ENCODE peak calls at places on chromosome 19, in four cellular contexts. A is RWPE2, Z is Caco-2, B is HepG2. L is an unnamed sample.
A peak's percentile ranks its signal among the peaks of the same experiment; 100 is the strongest.

GRCh38 chr19:52296400-52296772 is 583 bp upstream of the ZNF480 start:
- DNase-seq in A (no peak), B (peak; percentile 6), Z (no peak), L (no peak)

GRCh38 chr19:28864024-28864503 is 348.9 kb downstream of the UQCRFS1 start:
- DNase-seq in A (no peak), Z (no peak), B (no peak), L (no peak)

GRCh38 chr19:41699231-41699967 is 9.0 kb upstream of the CEACAM5 start:
- DNase-seq in A (peak; percentile 41), B (no peak), Z (peak; percentile 30), L (no peak)

GRCh38 chr19:38115264-38115802 is 108.7 kb downstream of the DPF1 start:
- DNase-seq in B (no peak), A (no peak), Z (no peak), L (peak; percentile 16)

GRCh38 chr19:47529018-47529742 is 14.3 kb upstream of the NAPA start:
- DNase-seq in B (no peak), A (no peak), Z (no peak), L (no peak)

GRCh38 chr19:33226550-33227241 is 1.0 kb upstream of the SLC7A10 start:
- DNase-seq in Z (no peak), B (no peak), A (no peak), L (peak; percentile 9)

GRCh38 chr19:23509686-23510450 is 114.6 kb upstream of the ZNF91 start:
- DNase-seq in A (peak; percentile 85), B (no peak), Z (no peak), L (no peak)

GRCh38 chr19:53897459-53897858 is 11.6 kb upstream of the CACNG7 start:
- DNase-seq in A (no peak), B (no peak), Z (no peak), L (no peak)

GRCh38 chr19:2039082-2039958 is 11.7 kb downstream of the MKNK2 start:
- DNase-seq in B (no peak), Z (no peak), A (no peak), L (no peak)

GRCh38 chr19:45640849-45641273 is 1.7 kb upstream of the EML2 start:
- DNase-seq in Z (no peak), B (peak; percentile 13), A (no peak), L (peak; percentile 79)

GRCh38 chr19:45643024-45643926 is 4.1 kb upstream of the EML2 start:
- DNase-seq in B (peak; percentile 64), Z (peak; percentile 95), A (no peak), L (peak; percentile 97)

GRCh38 chr19:45643927-45644771 is 5.0 kb upstream of the EML2 start:
- DNase-seq in B (no peak), A (no peak), Z (no peak), L (peak; percentile 21)

GRCh38 chr19:45638930-45639729 is at the start of gene EML2:
- DNase-seq in B (peak; percentile 24), A (no peak), Z (peak; percentile 78), L (peak; percentile 60)

DNA sequence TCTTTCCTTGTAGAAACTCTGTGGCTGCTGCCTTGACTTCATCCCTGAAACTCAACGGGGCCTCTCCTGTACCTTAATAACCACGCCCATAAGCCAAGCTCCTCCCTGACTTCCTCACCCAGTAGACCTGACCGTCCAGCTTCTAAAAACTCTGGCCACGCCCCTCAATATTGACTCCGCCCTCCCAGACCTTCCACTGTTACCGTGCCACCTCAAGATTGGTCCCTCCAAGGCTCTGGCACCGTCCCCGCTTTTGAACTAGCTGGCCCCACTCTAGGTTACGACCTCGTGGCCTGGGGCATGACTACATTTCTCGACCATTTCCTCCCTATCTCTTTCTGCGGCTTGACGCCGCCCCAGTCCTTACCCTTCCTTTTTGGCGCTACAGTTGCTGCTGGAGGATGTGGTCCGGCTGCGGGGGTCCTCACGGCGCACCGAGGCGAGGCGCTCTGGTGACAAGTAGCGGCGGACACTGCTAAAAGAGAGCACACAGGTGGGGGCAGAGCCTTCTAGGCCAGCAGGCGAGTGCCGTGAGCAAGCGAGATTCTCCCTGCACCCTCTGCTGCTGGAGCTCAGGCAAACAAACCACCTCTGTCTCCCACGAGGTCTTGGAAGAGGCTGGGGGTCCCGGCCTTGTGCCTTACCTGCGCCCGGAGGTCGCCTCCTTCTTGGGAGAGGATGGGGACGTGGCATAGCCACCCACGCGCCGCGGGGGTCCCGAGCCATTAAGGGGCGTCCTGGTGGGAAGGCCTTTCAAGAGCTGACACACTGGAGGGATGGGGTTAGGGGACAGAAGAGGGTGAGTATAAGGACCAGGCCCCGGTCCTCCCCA is 2.3 kb upstream of the EML2 start:
- DNase-seq in Z (peak; percentile 93), B (peak; percentile 90), A (peak; percentile 97), L (peak; percentile 99)
- TF ChIP-seq CTCF in Z (no peak), B (no peak), A (no peak), L (no peak)

GRCh38 chr19:11530432-11530831 is 1.5 kb upstream of the ECSIT start:
- DNase-seq in Z (peak; percentile 50), A (no peak), B (peak; percentile 95), L (peak; percentile 74)
- TF ChIP-seq CTCF in Z (no peak), A (peak; percentile 29), B (peak; percentile 81), L (no peak)

DNA sequence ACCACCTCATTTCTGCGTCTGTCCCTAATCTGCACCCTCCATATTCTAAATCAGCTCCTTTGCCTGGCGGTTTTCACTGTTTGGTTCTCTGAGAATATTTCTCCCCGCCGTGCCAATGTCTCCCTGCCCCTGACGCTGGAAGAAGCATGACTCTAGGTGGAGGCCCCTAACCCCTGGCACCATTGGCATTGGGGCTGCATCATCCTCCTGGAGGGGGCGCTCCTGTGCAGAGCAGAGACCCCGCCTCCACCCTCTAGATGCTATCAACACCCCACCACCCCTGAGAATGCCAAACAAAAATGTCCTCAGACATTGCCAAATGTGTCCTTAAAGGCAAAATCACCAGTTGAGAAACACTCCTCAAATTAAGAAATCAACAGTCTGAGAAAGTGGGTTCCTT is 6.5 kb downstream of the ZSCAN5B start:
- DNase-seq in Z (no peak), B (no peak), A (no peak), L (no peak)
- TF ChIP-seq CTCF in Z (no peak), B (peak; percentile 6), A (no peak), L (no peak)

GRCh38 chr19:861756-862528 is 2.5 kb downstream of the CFD start:
- DNase-seq in A (peak; percentile 72), Z (peak; percentile 33), B (peak; percentile 41), L (peak; percentile 72)
- TF ChIP-seq CTCF in A (peak; percentile 28), Z (no peak), B (peak; percentile 16), L (no peak)

DNA sequence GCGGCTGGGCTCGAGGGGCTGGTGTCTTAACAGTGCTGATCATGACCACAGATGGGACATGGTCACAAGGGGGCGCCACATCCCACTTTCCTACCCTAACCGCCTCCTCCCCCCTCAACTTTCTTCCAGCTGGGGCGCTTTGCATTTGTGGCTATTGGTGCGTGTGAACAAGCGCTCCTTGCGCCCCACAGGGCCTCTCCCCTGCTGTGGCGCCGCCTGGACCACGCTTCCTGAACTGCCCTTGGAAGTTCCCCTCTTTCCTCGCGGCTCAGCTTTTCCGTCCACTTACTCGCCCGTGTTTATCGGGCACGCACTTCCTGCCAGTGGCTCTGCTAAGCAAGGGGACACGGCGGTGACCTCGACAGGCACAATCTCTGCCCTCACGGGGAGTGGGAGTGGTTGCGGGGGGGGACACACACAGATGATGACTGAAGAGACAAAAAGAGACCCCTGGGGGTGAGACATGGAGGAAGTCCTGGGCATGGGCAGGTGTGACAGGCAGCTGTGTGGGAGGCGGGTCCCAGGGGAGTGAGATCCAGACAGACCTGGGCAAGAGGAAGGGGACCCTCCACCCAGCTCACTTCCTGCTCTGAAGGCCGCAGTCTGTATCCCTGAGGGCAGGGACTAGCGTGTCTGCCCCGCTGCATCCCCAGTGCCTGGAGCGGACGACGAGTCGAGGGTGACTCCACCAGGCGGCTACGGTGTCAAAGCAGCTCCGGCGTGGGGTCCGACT is 40.3 kb downstream of the ZNF787 start:
- DNase-seq in B (peak; percentile 52), A (no peak), Z (peak; percentile 55), L (peak; percentile 90)
- TF ChIP-seq CTCF in B (peak; percentile 82), A (no peak), Z (peak; percentile 29), L (peak; percentile 23)

GRCh38 chr19:16836115-16836905 is 7.1 kb downstream of the SIN3B start:
- DNase-seq in Z (no peak), A (no peak), B (no peak), L (peak; percentile 27)
- TF ChIP-seq CTCF in Z (no peak), A (no peak), B (peak; percentile 11), L (no peak)